ENCODE peak calls at places on chromosomes 5 and 9, in four cellular contexts. N is GM12878, Z is K562, O is HepG2. X is an unnamed sample.

GRCh38 chr5:110086658-110087388 is 397.1 kb downstream of the MAN2A1 start:
- DNase-seq in N (no peak), O (no peak), Z (no peak), X (no peak)

GRCh38 chr5:127858116-127858784 is 155.1 kb downstream of the CCDC192 start:
- DNase-seq in Z (no peak), O (no peak), N (no peak), X (no peak)

GRCh38 chr5:2697446-2698200 is 53.9 kb downstream of the IRX2 start:
- DNase-seq in N (no peak), O (no peak), Z (no peak), X (no peak)

GRCh38 chr9:130128251-130128650 is 44.0 kb upstream of the NCS1 start:
- DNase-seq in N (peak), Z (no peak), O (no peak), X (no peak)

GRCh38 chr5:90015584-90016018 is 394.0 kb downstream of the CETN3 start:
- DNase-seq in N (peak), O (no peak), Z (no peak), X (no peak)

GRCh38 chr5:135843571-135844337 is 9.3 kb downstream of the SLC25A48 start:
- DNase-seq in Z (no peak), N (no peak), O (no peak), X (no peak)

GRCh38 chr5:38465045-38465444 is 91.4 kb downstream of the LIFR start:
- DNase-seq in Z (no peak), O (no peak), N (no peak), X (no peak)

GRCh38 chr9:121498487-121499176 is 1.0 kb downstream of the GGTA1 start:
- DNase-seq in O (no peak), Z (no peak), N (no peak), X (peak)

GRCh38 chr9:98195671-98196070 is 3.2 kb upstream of the CORO2A start:
- DNase-seq in N (no peak), Z (no peak), O (no peak), X (no peak)

GRCh38 chr5:107294151-107294550 is 376.6 kb downstream of the EFNA5 start:
- DNase-seq in O (no peak), Z (no peak), N (peak), X (no peak)

GRCh38 chr9:122346478-122347347 is 24.1 kb upstream of the PTGS1 start:
- DNase-seq in O (peak), Z (no peak), N (no peak), X (peak)

GRCh38 chr9:93820667-93821306 is 134.4 kb downstream of the BARX1 start:
- DNase-seq in N (no peak), Z (peak), O (peak), X (peak)

GRCh38 chr5:38783011-38783551 is 62.7 kb upstream of the OSMR start:
- DNase-seq in N (no peak), O (peak), Z (no peak), X (peak)

GRCh38 chr5:69492391-69493234 is at the start of gene OCLN:
- DNase-seq in N (no peak), Z (peak), O (peak), X (peak)
- TF ChIP-seq JUND in N (no peak), Z (no peak), O (peak), X (no peak)

GRCh38 chr5:131285637-131286399 is 22.0 kb downstream of the CDC42SE2 start:
- DNase-seq in Z (no peak), O (no peak), N (no peak), X (no peak)
- TF ChIP-seq JUND in Z (no peak), O (no peak), N (no peak), X (no peak)

DNA sequence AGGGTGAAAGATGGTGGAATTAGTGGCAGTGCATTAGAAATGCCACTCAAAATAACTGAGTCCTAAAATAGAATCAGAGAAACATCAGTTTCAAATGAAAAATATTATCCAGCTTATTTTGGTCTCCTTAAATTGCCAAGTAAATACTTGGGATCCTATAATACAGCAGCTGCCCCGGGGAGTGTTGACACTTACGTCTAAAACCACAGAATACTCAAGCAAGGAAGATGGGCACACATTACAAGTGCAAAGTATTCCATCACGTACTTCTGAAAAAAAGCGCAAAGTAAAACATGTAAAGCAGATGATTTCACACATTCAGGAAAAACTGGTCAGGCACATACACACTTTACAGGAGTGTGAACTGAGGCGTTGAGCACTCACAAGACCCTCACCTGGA is 2.4 kb upstream of the ARHGEF37 start:
- DNase-seq in Z (no peak), O (no peak), N (no peak), X (no peak)
- TF ChIP-seq JUND in Z (no peak), O (no peak), N (no peak), X (no peak)

GRCh38 chr9:117403848-117404247 is 11.0 kb downstream of the ASTN2 start:
- DNase-seq in Z (no peak), O (no peak), N (no peak), X (no peak)
- TF ChIP-seq JUND in Z (no peak), O (no peak), N (no peak), X (no peak)

DNA sequence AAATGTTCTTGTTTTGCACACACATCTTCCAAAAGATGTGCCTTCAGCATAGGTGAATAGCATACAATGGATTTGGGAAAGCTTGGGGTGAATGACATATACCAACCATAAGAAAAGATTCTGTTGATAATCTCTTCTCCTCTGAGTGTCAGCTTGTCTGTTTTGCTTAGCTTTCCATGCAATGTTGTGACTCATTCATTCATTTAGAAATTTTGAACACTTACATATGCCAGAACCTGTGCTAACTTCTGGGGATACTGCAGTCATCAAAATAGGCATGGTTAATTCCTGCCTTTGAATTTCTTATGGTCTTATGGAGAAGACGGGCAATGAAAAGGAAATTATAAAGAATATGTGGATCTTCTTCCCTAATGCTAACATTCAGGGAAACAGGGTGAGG is 14.1 kb downstream of the ADRB2 start:
- DNase-seq in N (no peak), Z (no peak), O (no peak), X (no peak)
- TF ChIP-seq JUND in N (no peak), Z (no peak), O (no peak), X (no peak)

GRCh38 chr9:131818089-131818488 is 78.2 kb upstream of the RAPGEF1 start:
- DNase-seq in O (no peak), Z (no peak), N (no peak), X (no peak)
- TF ChIP-seq JUND in O (no peak), Z (no peak), N (no peak), X (no peak)

GRCh38 chr9:125433461-125434001 is 171.9 kb downstream of the GAPVD1 start:
- DNase-seq in Z (no peak), N (no peak), O (no peak), X (no peak)

GRCh38 chr9:125432715-125433385 is 171.2 kb downstream of the GAPVD1 start:
- DNase-seq in Z (no peak), O (no peak), N (no peak), X (no peak)

GRCh38 chr9:125430611-125431305 is 169.1 kb downstream of the GAPVD1 start:
- DNase-seq in Z (no peak), O (no peak), N (no peak), X (no peak)

GRCh38 chr9:125430161-125430485 is 168.5 kb downstream of the GAPVD1 start:
- DNase-seq in O (no peak), N (no peak), Z (no peak), X (no peak)

GRCh38 chr9:125431741-125432271 is 170.2 kb downstream of the GAPVD1 start:
- DNase-seq in Z (no peak), N (no peak), O (no peak), X (peak)
- TF ChIP-seq JUND in Z (no peak), N (no peak), O (no peak), X (no peak)

GRCh38 chr5:11563822-11564221 is 340.4 kb downstream of the CTNND2 start:
- DNase-seq in Z (no peak), O (peak), N (no peak), X (no peak)

GRCh38 chr5:11560915-11561697 is 343.1 kb downstream of the CTNND2 start:
- DNase-seq in Z (no peak), O (no peak), N (no peak), X (no peak)

GRCh38 chr5:11564716-11565115 is 339.5 kb downstream of the CTNND2 start:
- DNase-seq in Z (no peak), O (no peak), N (no peak), X (no peak)
- TF ChIP-seq JUND in Z (no peak), O (no peak), N (no peak), X (no peak)